ENCODE peak calls at places on chromosome 6, in five cellular contexts. L is aorta; D is CD8-positive, alpha-beta T cell; G is colonic mucosa; C is CD4-positive, CD25-positive, alpha-beta regulatory T cell. M is an unnamed sample.

GRCh38 chr6:46440133-46440532 is 51.1 kb downstream of the RCAN2 start:
- DNase-seq in L (no peak), D (no peak), C (no peak), G (no peak), M (no peak)

GRCh38 chr6:128316258-128316952 is 204.0 kb downstream of the PTPRK start:
- DNase-seq in D (no peak), L (no peak), G (no peak), C (no peak), M (no peak)

GRCh38 chr6:115612796-115613479 is 447.8 kb downstream of the FRK start:
- DNase-seq in C (no peak), G (no peak), L (no peak), D (no peak), M (no peak)

GRCh38 chr6:113411006-113411405 is 446.1 kb upstream of the MARCKS start:
- DNase-seq in D (no peak), L (no peak), C (no peak), G (peak), M (no peak)

GRCh38 chr6:30162265-30163089 is 869 bp upstream of the TRIM15 start:
- DNase-seq in L (no peak), D (no peak), G (peak), C (no peak), M (no peak)

GRCh38 chr6:16420715-16421461 is 182.5 kb downstream of the GMPR start:
- DNase-seq in C (peak), L (no peak), G (no peak), D (no peak), M (no peak)

GRCh38 chr6:23696946-23697345 is 429.1 kb upstream of the NRSN1 start:
- DNase-seq in D (no peak), L (no peak), G (no peak), C (no peak), M (no peak)

GRCh38 chr6:132354517-132355167 is 46.6 kb downstream of the MOXD1 start:
- DNase-seq in G (no peak), L (no peak), C (no peak), D (peak), M (no peak)

GRCh38 chr6:98949589-98949988 is 1.8 kb upstream of the FBXL4 start:
- DNase-seq in D (no peak), G (no peak), L (no peak), C (no peak), M (no peak)

GRCh38 chr6:33860706-33861474 is 57.1 kb upstream of the MLN start:
- DNase-seq in G (peak), L (no peak), C (no peak), D (no peak), M (no peak)

GRCh38 chr6:154508573-154509375 is 1.7 kb downstream of the CNKSR3 start:
- DNase-seq in G (peak), L (no peak), D (no peak), C (no peak), M (no peak)

GRCh38 chr6:13617066-13617465 is 1.9 kb downstream of the NOL7 start:
- DNase-seq in D (no peak), L (no peak), G (no peak), C (no peak), M (no peak)

GRCh38 chr6:21381336-21381963 is 212.1 kb upstream of the SOX4 start:
- DNase-seq in C (no peak), G (no peak), L (no peak), D (no peak), M (peak)

GRCh38 chr6:1787894-1788293 is 178.2 kb downstream of the FOXC1 start:
- DNase-seq in L (peak), D (no peak), C (no peak), G (no peak), M (no peak)

GRCh38 chr6:95846652-95847051 is 169.1 kb upstream of the FUT9 start:
- DNase-seq in G (no peak), C (no peak), L (no peak), D (no peak), M (no peak)

GRCh38 chr6:151448623-151449022 is 3.3 kb downstream of the RMND1 start:
- DNase-seq in C (no peak), G (no peak), L (no peak), D (no peak), M (no peak)

GRCh38 chr6:138726066-138727060 is 47.2 kb upstream of the CCDC28A start:
- DNase-seq in D (no peak), G (no peak), C (no peak), L (no peak), M (no peak)

GRCh38 chr6:50655848-50656453 is 57.4 kb upstream of the TFAP2D start:
- DNase-seq in D (no peak), C (no peak), G (no peak), L (no peak), M (no peak)

GRCh38 chr6:139236105-139236504 is 55.7 kb downstream of the TXLNB start:
- DNase-seq in D (no peak), C (no peak), G (no peak), L (no peak), M (no peak)

GRCh38 chr6:33722103-33722646 is 10.7 kb upstream of the UQCC2 start:
- DNase-seq in D (no peak), C (no peak), L (no peak), G (no peak), M (no peak)

GRCh38 chr6:117110737-117111136 is 154.6 kb upstream of the VGLL2 start:
- DNase-seq in D (no peak), C (no peak), L (no peak), G (no peak), M (no peak)

DNA sequence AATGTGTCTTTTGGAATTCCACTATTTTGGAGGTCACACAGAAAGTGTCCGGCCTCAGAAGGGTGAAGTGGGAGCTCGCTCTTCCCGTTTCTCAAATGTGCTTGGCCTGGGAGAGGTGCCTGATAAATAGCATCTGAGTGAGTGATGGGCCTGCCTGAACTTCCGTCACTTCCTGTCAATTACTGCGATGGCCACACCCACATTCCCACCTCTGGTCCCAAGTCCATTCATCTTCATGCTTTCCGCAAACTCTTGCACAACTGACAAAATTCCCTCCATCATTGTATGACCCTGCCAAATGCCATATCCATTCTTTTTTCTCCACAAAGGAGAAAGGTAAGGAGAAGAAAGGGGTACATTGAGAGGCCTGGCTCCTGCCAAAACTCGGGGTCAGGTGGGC is 169.0 kb downstream of the QKI start:
- DNase-seq in D (no peak), G (no peak), C (no peak), L (no peak), M (no peak)
- H3K27ac ChIP-seq in D (no peak), G (no peak), C (no peak), L (no peak), M (peak)

GRCh38 chr6:3310710-3311109 is 52.0 kb downstream of the PSMG4 start:
- DNase-seq in L (no peak), G (no peak), D (no peak), C (no peak), M (no peak)
- H3K27ac ChIP-seq in L (no peak), G (no peak), D (no peak), C (no peak), M (no peak)

DNA sequence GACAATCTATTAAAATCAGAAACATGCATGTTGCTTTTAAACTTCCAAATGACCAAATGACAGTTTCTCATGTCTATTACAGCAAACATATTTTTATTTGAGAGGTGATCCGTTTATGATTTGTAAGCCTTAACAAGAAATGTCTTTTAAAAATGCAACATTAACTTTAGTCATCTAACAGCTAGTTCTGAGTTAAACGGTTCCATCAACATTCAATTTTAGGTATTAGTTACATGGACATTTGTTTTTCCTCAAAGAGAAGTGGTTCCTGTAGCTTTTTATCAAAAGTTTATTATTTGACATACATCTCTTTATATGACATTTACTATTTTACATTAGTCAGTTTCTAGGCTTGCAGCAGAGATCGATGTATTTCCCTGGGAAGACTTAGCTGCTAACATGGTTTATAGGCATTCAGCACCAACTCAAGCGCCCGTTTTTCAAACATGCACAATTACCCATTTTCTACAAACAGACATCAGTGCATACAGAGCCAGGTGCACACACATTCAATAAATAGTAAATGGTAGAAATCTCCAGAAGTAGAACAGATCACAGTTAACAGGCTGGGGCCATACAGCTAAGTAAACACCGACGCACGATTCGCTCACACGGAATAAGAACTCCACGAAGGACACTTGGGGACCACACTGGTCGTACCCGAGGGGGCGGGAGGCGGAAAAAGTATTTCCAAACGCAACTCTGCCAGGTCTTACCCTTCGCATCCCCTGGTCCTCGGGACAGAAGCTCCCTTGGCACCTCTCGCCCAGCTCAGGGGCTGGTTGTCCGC is 865 bp downstream of the CNR1 start:
- DNase-seq in C (no peak), G (no peak), D (no peak), L (no peak), M (no peak)
- H3K27ac ChIP-seq in C (no peak), G (no peak), D (no peak), L (no peak), M (no peak)

GRCh38 chr6:149081281-149081680 is 236.2 kb upstream of the TAB2 start:
- DNase-seq in C (no peak), G (no peak), L (no peak), D (no peak), M (no peak)

GRCh38 chr6:149080511-149080910 is 237.0 kb upstream of the TAB2 start:
- DNase-seq in L (no peak), C (no peak), G (no peak), D (no peak), M (no peak)

GRCh38 chr6:149078383-149078782 is 239.1 kb upstream of the TAB2 start:
- DNase-seq in C (no peak), D (no peak), G (no peak), L (no peak), M (no peak)

GRCh38 chr6:149079911-149080501 is 237.5 kb upstream of the TAB2 start:
- DNase-seq in L (peak), D (no peak), C (no peak), G (no peak), M (no peak)

DNA sequence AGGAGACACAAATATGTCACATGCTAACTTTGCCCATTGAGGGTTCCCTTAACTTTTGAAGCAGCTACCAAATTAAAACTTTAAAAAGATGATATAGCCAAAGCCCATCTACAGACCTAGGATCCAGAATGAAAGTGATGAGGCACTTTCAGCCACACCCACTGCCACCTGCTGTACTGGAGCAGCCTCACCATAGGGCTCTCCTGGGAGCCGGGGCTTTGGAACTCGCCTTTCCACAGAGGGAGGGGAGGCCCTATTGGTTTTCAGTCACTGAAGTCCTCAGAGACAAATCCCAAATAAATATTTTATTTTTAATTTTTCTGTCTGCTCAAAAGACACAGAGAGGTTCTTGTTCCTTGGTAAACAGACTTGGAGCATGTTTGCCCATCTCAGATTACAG is 238.1 kb upstream of the TAB2 start:
- DNase-seq in C (no peak), D (no peak), G (no peak), L (no peak), M (no peak)
- H3K27ac ChIP-seq in C (no peak), D (no peak), G (no peak), L (no peak), M (no peak)

GRCh38 chr6:73943930-73944652 is 248.1 kb downstream of the CD109 start:
- DNase-seq in D (no peak), L (no peak), C (no peak), G (no peak), M (no peak)
- H3K27ac ChIP-seq in D (no peak), L (no peak), C (no peak), G (no peak), M (no peak)

DNA sequence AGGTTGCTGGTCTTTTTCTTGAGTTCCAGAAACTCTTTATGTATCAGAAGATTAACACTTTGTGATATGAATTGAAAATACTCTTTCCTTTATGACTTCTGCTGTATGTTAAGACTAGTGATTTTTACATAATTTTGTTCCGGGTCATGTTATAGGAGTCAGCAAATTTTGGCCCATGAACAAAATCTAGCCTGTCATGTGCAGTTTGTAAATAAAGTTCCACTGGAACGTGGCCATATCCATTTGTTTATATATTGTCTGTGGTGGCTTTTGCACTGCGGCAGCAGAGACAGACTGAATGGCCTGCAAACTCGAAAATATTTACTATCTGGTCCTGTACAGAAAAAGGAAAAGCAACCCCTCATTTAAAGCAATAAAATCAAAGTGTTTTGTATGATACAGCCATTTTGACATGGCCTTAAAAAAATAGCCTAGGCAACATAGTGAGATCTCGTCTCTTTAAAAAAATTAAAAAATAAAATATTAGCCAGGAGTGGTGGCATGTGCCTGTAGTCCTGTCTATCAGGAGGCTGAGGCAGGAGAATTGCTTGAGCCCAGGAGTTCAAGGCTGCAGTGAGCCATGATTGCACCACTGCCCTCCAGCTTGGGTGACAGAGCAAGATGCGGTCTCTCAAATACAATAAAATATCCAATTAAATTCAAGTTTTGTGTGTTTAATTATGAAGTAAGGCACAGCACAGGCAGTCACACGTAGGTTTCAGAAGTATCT is 36.9 kb downstream of the SNX9 start:
- DNase-seq in D (no peak), C (no peak), G (no peak), L (no peak), M (no peak)
- H3K27ac ChIP-seq in D (no peak), C (no peak), G (no peak), L (no peak), M (no peak)